ENCODE peak calls at places on chromosomes 3 and 15, in four cellular contexts. One of them, this sample, is unnamed.

GRCh38 chr3:130783629-130784028 is 37.0 kb upstream of the PIK3R4 start:
- DNase-seq in RWPE2: no peak
- DNase-seq in uterus: no peak
- DNase-seq in heart left ventricle: no peak
- DNase-seq in this sample: no peak

GRCh38 chr15:54990793-54991192 is 205.9 kb downstream of the RSL24D1 start:
- DNase-seq in RWPE2: no peak
- DNase-seq in uterus: no peak
- DNase-seq in heart left ventricle: no peak
- DNase-seq in this sample: no peak

GRCh38 chr3:77362936-77363335 is 323.0 kb downstream of the ROBO2 start:
- DNase-seq in RWPE2: no peak
- DNase-seq in uterus: no peak
- DNase-seq in heart left ventricle: no peak
- DNase-seq in this sample: no peak

GRCh38 chr15:76576526-76577279 is 240.1 kb downstream of the ISL2 start:
- DNase-seq in RWPE2: no peak
- DNase-seq in uterus: peak; percentile 38
- DNase-seq in heart left ventricle: peak; percentile 75
- DNase-seq in this sample: peak; percentile 90

GRCh38 chr15:95138604-95139270 is 907.4 kb downstream of the MCTP2 start:
- DNase-seq in RWPE2: no peak
- DNase-seq in uterus: no peak
- DNase-seq in heart left ventricle: no peak
- DNase-seq in this sample: no peak

GRCh38 chr15:38864827-38865604 is 300.4 kb upstream of the RASGRP1 start:
- DNase-seq in RWPE2: no peak
- DNase-seq in uterus: peak; percentile 28
- DNase-seq in heart left ventricle: no peak
- DNase-seq in this sample: peak; percentile 74

GRCh38 chr15:48925714-48926223 is 38.0 kb downstream of the SHC4 start:
- DNase-seq in RWPE2: no peak
- DNase-seq in uterus: no peak
- DNase-seq in heart left ventricle: no peak
- DNase-seq in this sample: no peak

GRCh38 chr3:124492824-124493223 is 237.4 kb upstream of the UMPS start:
- DNase-seq in RWPE2: peak; percentile 61
- DNase-seq in uterus: peak; percentile 27
- DNase-seq in heart left ventricle: no peak
- DNase-seq in this sample: no peak

GRCh38 chr3:177530908-177531307 is 333.6 kb upstream of the TBL1XR1 start:
- DNase-seq in RWPE2: no peak
- DNase-seq in uterus: no peak
- DNase-seq in heart left ventricle: no peak
- DNase-seq in this sample: peak; percentile 41

GRCh38 chr3:144272715-144273114 is 301.1 kb downstream of the DIPK2A start:
- DNase-seq in RWPE2: no peak
- DNase-seq in uterus: no peak
- DNase-seq in heart left ventricle: no peak
- DNase-seq in this sample: no peak

GRCh38 chr15:62454567-62455172 is 289.6 kb upstream of the C2CD4B start:
- DNase-seq in RWPE2: no peak
- DNase-seq in uterus: no peak
- DNase-seq in heart left ventricle: no peak
- DNase-seq in this sample: no peak

GRCh38 chr3:58048301-58048700 is 40.1 kb downstream of the FLNB start:
- DNase-seq in RWPE2: no peak
- DNase-seq in uterus: no peak
- DNase-seq in heart left ventricle: no peak
- DNase-seq in this sample: no peak

GRCh38 chr3:194736277-194736895 is 50.7 kb downstream of the FAM43A start:
- DNase-seq in RWPE2: no peak
- DNase-seq in uterus: no peak
- DNase-seq in heart left ventricle: no peak
- DNase-seq in this sample: no peak

GRCh38 chr15:52362497-52362896 is 66.9 kb upstream of the MYO5C start:
- DNase-seq in RWPE2: no peak
- DNase-seq in uterus: no peak
- DNase-seq in heart left ventricle: no peak
- DNase-seq in this sample: no peak

GRCh38 chr15:70504305-70504951 is 258.9 kb downstream of the UACA start:
- DNase-seq in RWPE2: no peak
- DNase-seq in uterus: peak; percentile 37
- DNase-seq in heart left ventricle: peak; percentile 59
- DNase-seq in this sample: peak; percentile 83

GRCh38 chr15:86903642-86904421 is 824.2 kb downstream of the AGBL1 start:
- DNase-seq in RWPE2: no peak
- DNase-seq in uterus: no peak
- DNase-seq in heart left ventricle: no peak
- DNase-seq in this sample: no peak

GRCh38 chr3:52036829-52037228 is 19.5 kb downstream of the DUSP7 start:
- DNase-seq in RWPE2: no peak
- DNase-seq in uterus: no peak
- DNase-seq in heart left ventricle: no peak
- DNase-seq in this sample: no peak

GRCh38 chr3:124878561-124879394 is 8.4 kb downstream of the ITGB5 start:
- DNase-seq in RWPE2: peak; percentile 79
- DNase-seq in uterus: peak; percentile 41
- DNase-seq in heart left ventricle: no peak
- DNase-seq in this sample: peak; percentile 75

GRCh38 chr15:85024509-85025336 is 43.1 kb downstream of the PDE8A start:
- DNase-seq in RWPE2: no peak
- DNase-seq in uterus: no peak
- DNase-seq in heart left ventricle: no peak
- DNase-seq in this sample: no peak

GRCh38 chr3:102676424-102676823 is 241.6 kb downstream of the ZPLD1 start:
- DNase-seq in RWPE2: no peak
- DNase-seq in uterus: no peak
- DNase-seq in heart left ventricle: no peak
- DNase-seq in this sample: no peak

GRCh38 chr15:55824857-55825613 is 82.1 kb upstream of the PRTG start:
- DNase-seq in RWPE2: no peak
- DNase-seq in uterus: no peak
- DNase-seq in heart left ventricle: no peak
- DNase-seq in this sample: no peak

GRCh38 chr3:11379824-11380281 is 107.7 kb downstream of the ATG7 start:
- DNase-seq in RWPE2: no peak
- DNase-seq in uterus: no peak
- DNase-seq in heart left ventricle: no peak
- DNase-seq in this sample: no peak

GRCh38 chr3:195613468-195614069 is 29.8 kb upstream of the APOD start:
- DNase-seq in RWPE2: peak; percentile 18
- DNase-seq in uterus: no peak
- DNase-seq in heart left ventricle: no peak
- DNase-seq in this sample: no peak

GRCh38 chr15:64634020-64634419 is 141.4 kb downstream of the RBPMS2 start:
- DNase-seq in RWPE2: no peak
- DNase-seq in uterus: no peak
- DNase-seq in heart left ventricle: no peak
- DNase-seq in this sample: no peak

GRCh38 chr3:182803006-182803405 is 9.7 kb downstream of the ATP11B start:
- DNase-seq in RWPE2: no peak
- DNase-seq in uterus: no peak
- DNase-seq in heart left ventricle: no peak
- DNase-seq in this sample: no peak

GRCh38 chr3:147921044-147921443 is 511.9 kb downstream of the ZIC1 start:
- DNase-seq in RWPE2: no peak
- DNase-seq in uterus: no peak
- DNase-seq in heart left ventricle: no peak
- DNase-seq in this sample: no peak

GRCh38 chr3:72050048-72050632 is 265.2 kb upstream of the PROK2 start:
- DNase-seq in RWPE2: no peak
- DNase-seq in uterus: no peak
- DNase-seq in heart left ventricle: no peak
- DNase-seq in this sample: no peak

GRCh38 chr15:80878867-80879250 is 99.7 kb downstream of the CEMIP start:
- DNase-seq in RWPE2: no peak
- DNase-seq in uterus: no peak
- DNase-seq in heart left ventricle: no peak
- DNase-seq in this sample: no peak

GRCh38 chr3:79506751-79507150 is 261.0 kb downstream of the ROBO1 start:
- DNase-seq in RWPE2: no peak
- DNase-seq in uterus: no peak
- DNase-seq in heart left ventricle: no peak
- DNase-seq in this sample: no peak

GRCh38 chr15:93028111-93028631 is 60.8 kb downstream of the RGMA start:
- DNase-seq in RWPE2: peak; percentile 55
- DNase-seq in uterus: no peak
- DNase-seq in heart left ventricle: no peak
- DNase-seq in this sample: peak; percentile 76

GRCh38 chr3:168951368-168951767 is 712.1 kb downstream of the MECOM start:
- DNase-seq in RWPE2: no peak
- DNase-seq in uterus: no peak
- DNase-seq in heart left ventricle: no peak
- DNase-seq in this sample: no peak

GRCh38 chr3:168956087-168956486 is 707.4 kb downstream of the MECOM start:
- DNase-seq in RWPE2: no peak
- DNase-seq in uterus: no peak
- DNase-seq in heart left ventricle: no peak
- DNase-seq in this sample: no peak

GRCh38 chr3:168952551-168952950 is 711.0 kb downstream of the MECOM start:
- DNase-seq in RWPE2: no peak
- DNase-seq in uterus: no peak
- DNase-seq in heart left ventricle: no peak
- DNase-seq in this sample: no peak

GRCh38 chr3:168951884-168952283 is 711.6 kb downstream of the MECOM start:
- DNase-seq in RWPE2: no peak
- DNase-seq in uterus: no peak
- DNase-seq in heart left ventricle: no peak
- DNase-seq in this sample: no peak
- H3K27ac ChIP-seq in RWPE2: peak overlapping the region; percentile 32
- H3K27ac ChIP-seq in uterus: no peak overlapping the region
- H3K27ac ChIP-seq in heart left ventricle: no peak overlapping the region
- H3K27ac ChIP-seq in this sample: no peak overlapping the region

GRCh38 chr3:156764761-156765160 is 61.4 kb upstream of the LEKR1 start:
- DNase-seq in RWPE2: no peak
- DNase-seq in uterus: no peak
- DNase-seq in heart left ventricle: no peak
- DNase-seq in this sample: no peak

GRCh38 chr3:156770699-156771414 is 55.3 kb upstream of the LEKR1 start:
- DNase-seq in RWPE2: no peak
- DNase-seq in uterus: no peak
- DNase-seq in heart left ventricle: no peak
- DNase-seq in this sample: no peak

GRCh38 chr3:156772588-156773206 is 53.5 kb upstream of the LEKR1 start:
- DNase-seq in RWPE2: no peak
- DNase-seq in uterus: no peak
- DNase-seq in heart left ventricle: no peak
- DNase-seq in this sample: no peak

GRCh38 chr3:156768390-156768789 is 57.8 kb upstream of the LEKR1 start:
- DNase-seq in RWPE2: no peak
- DNase-seq in uterus: no peak
- DNase-seq in heart left ventricle: no peak
- DNase-seq in this sample: no peak

GRCh38 chr3:156769661-156770654 is 56.2 kb upstream of the LEKR1 start:
- DNase-seq in RWPE2: no peak
- DNase-seq in uterus: no peak
- DNase-seq in heart left ventricle: no peak
- DNase-seq in this sample: no peak
- TF ChIP-seq CTCF in RWPE2: no peak
- TF ChIP-seq CTCF in uterus: no peak
- TF ChIP-seq CTCF in heart left ventricle: no peak
- TF ChIP-seq CTCF in this sample: no peak

GRCh38 chr3:126832933-126833332 is 128.9 kb downstream of the CHCHD6 start:
- DNase-seq in RWPE2: no peak
- DNase-seq in uterus: no peak
- DNase-seq in heart left ventricle: no peak
- DNase-seq in this sample: no peak

GRCh38 chr3:126837773-126838172 is 133.7 kb downstream of the CHCHD6 start:
- DNase-seq in RWPE2: no peak
- DNase-seq in uterus: no peak
- DNase-seq in heart left ventricle: no peak
- DNase-seq in this sample: no peak

GRCh38 chr3:126834596-126835471 is 130.8 kb downstream of the CHCHD6 start:
- DNase-seq in RWPE2: no peak
- DNase-seq in uterus: no peak
- DNase-seq in heart left ventricle: no peak
- DNase-seq in this sample: no peak

GRCh38 chr3:126836220-126836860 is 132.3 kb downstream of the CHCHD6 start:
- DNase-seq in RWPE2: no peak
- DNase-seq in uterus: no peak
- DNase-seq in heart left ventricle: no peak
- DNase-seq in this sample: no peak

DNA sequence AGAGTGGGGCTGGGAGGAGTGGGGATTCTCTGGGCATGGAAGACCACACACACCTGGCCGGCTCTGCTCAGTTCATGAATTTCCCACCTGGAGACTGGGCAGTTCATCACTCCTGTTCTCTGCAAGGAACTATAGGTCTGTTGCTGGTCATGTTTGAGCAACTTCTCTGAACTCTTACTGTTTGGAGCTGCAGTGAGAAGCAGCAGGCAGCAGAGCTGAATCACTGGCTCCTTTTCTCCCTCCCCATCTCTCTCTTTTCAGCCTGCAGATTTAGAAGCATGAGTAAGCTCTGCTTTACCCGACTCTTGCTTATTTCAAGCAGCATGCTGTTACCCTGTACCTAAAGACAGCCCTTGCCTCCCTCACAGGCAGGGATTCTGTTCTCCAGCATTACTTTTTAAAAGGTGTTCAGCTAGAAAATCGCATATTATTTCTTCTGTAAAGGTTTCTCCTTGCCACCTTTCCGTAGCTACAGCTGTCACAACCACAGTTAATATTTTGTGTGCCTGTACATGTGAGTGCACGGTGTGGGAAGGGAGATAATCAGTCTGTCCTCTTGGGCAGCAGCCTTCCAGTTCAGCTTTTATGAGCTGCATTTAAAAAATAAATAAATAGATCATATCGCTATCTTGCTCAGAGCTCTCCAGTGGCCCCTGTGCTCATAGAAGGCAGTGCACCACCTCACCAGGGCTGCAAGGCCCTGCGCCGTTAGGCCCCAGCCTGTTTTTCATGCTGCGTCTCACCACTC is 131.6 kb downstream of the CHCHD6 start:
- DNase-seq in RWPE2: no peak
- DNase-seq in uterus: no peak
- DNase-seq in heart left ventricle: no peak
- DNase-seq in this sample: no peak
- H3K27ac ChIP-seq in RWPE2: peak overlapping the region; percentile 41
- H3K27ac ChIP-seq in uterus: no peak overlapping the region
- H3K27ac ChIP-seq in heart left ventricle: no peak overlapping the region
- H3K27ac ChIP-seq in this sample: no peak overlapping the region

DNA sequence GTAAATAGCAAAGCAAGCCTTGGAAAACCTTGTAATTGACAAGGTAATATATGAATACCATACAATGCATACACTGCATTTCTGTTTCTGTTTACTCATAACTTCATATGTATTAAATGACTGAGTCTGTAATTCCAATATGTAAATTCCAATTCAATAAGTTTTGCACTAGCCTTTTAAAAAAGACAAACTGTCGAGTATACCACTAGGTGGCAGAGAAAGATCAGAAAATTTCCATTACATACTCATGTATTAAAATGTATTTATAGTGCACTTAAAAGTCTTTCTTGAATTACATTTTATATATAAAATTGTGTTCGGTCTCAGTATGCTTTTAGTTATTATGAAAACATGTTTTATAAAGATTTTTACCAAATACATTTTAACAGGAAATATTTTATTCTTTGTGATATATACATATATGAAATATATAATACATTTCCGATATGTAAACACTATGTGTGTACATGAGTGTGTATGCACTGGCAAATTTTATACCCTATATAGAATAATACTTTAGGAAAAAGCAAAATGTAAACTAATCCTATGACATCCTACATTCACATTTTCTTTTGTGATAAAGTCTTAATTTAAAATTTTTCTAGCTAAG is 216.8 kb downstream of the VGLL3 start:
- DNase-seq in RWPE2: no peak
- DNase-seq in uterus: no peak
- DNase-seq in heart left ventricle: no peak
- DNase-seq in this sample: no peak
- TF ChIP-seq CTCF in RWPE2: peak; percentile 73
- TF ChIP-seq CTCF in uterus: peak; percentile 57
- TF ChIP-seq CTCF in heart left ventricle: peak; percentile 19
- TF ChIP-seq CTCF in this sample: peak; percentile 47

This sample was measured in tibial artery.